ENCODE peak calls at places on chromosome 7, in nine cellular contexts. Z, A, Q, N, Y, G, R, M and O are unnamed samples.

GRCh38 chr7:36682102-36682501 is 42.2 kb downstream of the AOAH start:
- DNase-seq in Y (no peak), R (no peak), G (no peak), A (no peak), M (no peak), Q (no peak), Z (no peak), N (no peak), O (no peak)

GRCh38 chr7:150381096-150381495 is 2.0 kb downstream of the ZNF775 start:
- DNase-seq in N (no peak), R (no peak), Q (no peak), Y (no peak), G (no peak), M (no peak), A (no peak), Z (no peak), O (no peak)

GRCh38 chr7:146636033-146636356 is 519.4 kb downstream of the CNTNAP2 start:
- DNase-seq in M (no peak), Y (no peak), G (no peak), R (no peak), A (no peak), Z (no peak), N (no peak), Q (no peak), O (no peak)

GRCh38 chr7:44447874-44448425 is 42.5 kb downstream of the NUDCD3 start:
- DNase-seq in A (no peak), G (no peak), R (no peak), M (no peak), Q (no peak), N (no peak), Y (no peak), Z (no peak), O (no peak)

GRCh38 chr7:22601812-22602568 is 102.0 kb upstream of the STEAP1B start:
- DNase-seq in G (no peak), Q (peak), A (no peak), N (no peak), Z (peak), M (peak), Y (no peak), R (peak), O (no peak)

GRCh38 chr7:137245186-137245585 is 98.3 kb downstream of the PTN start:
- DNase-seq in Z (no peak), R (no peak), N (no peak), G (no peak), Q (no peak), A (no peak), M (no peak), Y (no peak), O (no peak)

GRCh38 chr7:41566581-41566980 is 136.3 kb downstream of the INHBA start:
- DNase-seq in A (no peak), Q (no peak), Y (no peak), G (no peak), R (no peak), N (no peak), M (no peak), Z (no peak), O (no peak)

GRCh38 chr7:45921699-45922519 is 837 bp upstream of the IGFBP3 start:
- DNase-seq in A (no peak), N (peak), Q (peak), Y (no peak), M (peak), Z (peak), R (peak), G (peak), O (no peak)

GRCh38 chr7:120731276-120731675 is 126.7 kb downstream of the TSPAN12 start:
- DNase-seq in G (no peak), M (no peak), N (no peak), Z (no peak), A (no peak), Y (no peak), Q (no peak), R (no peak), O (no peak)

GRCh38 chr7:140501941-140502340 is 22.6 kb upstream of the MKRN1 start:
- DNase-seq in A (no peak), Q (no peak), Z (no peak), M (no peak), N (no peak), Y (no peak), R (no peak), G (no peak), O (no peak)

GRCh38 chr7:29865526-29865925 is 59.2 kb downstream of the WIPF3 start:
- DNase-seq in G (no peak), M (peak), A (peak), N (no peak), Y (no peak), Z (peak), Q (peak), R (no peak), O (peak)

GRCh38 chr7:23135765-23136164 is 30.2 kb downstream of the KLHL7 start:
- DNase-seq in R (no peak), Q (no peak), G (no peak), Z (no peak), N (no peak), M (no peak), Y (no peak), A (no peak), O (no peak)

GRCh38 chr7:134669845-134670373 is 23.3 kb downstream of the BPGM start:
- DNase-seq in Z (peak), Y (no peak), R (no peak), N (peak), Q (peak), M (peak), A (no peak), G (no peak), O (peak)

GRCh38 chr7:74544706-74545469 is 91.2 kb downstream of the GTF2IRD1 start:
- DNase-seq in Y (peak), Q (peak), G (no peak), R (no peak), Z (peak), M (peak), A (no peak), N (peak), O (no peak)

GRCh38 chr7:2000801-2001321 is 231.9 kb downstream of the MAD1L1 start:
- DNase-seq in N (no peak), Z (no peak), M (no peak), R (no peak), A (no peak), Q (no peak), G (no peak), Y (no peak), O (no peak)

GRCh38 chr7:41685684-41686083 is 17.2 kb downstream of the INHBA start:
- DNase-seq in A (no peak), Y (no peak), N (no peak), R (no peak), M (peak), Q (no peak), Z (peak), G (no peak), O (no peak)

GRCh38 chr7:148299335-148299734 is 291.2 kb upstream of the C7orf33 start:
- DNase-seq in Y (no peak), N (peak), G (no peak), Q (no peak), Z (no peak), A (no peak), R (no peak), M (no peak), O (no peak)

GRCh38 chr7:99310004-99310403 is 15.7 kb upstream of the ARPC1A start:
- DNase-seq in Y (no peak), A (no peak), Z (no peak), Q (no peak), R (no peak), N (no peak), M (no peak), G (no peak), O (no peak)

GRCh38 chr7:36658603-36659516 is 65.4 kb downstream of the AOAH start:
- DNase-seq in R (peak), G (no peak), A (peak), Q (no peak), Z (peak), N (peak), M (peak), Y (no peak), O (peak)

GRCh38 chr7:114910787-114911186 is 11.1 kb upstream of the MDFIC start:
- DNase-seq in R (no peak), G (no peak), A (no peak), M (peak), Q (no peak), Z (no peak), N (no peak), Y (no peak), O (no peak)

GRCh38 chr7:151454932-151455530 is 15.1 kb upstream of the CRYGN start:
- DNase-seq in R (no peak), G (peak), Q (no peak), Y (no peak), M (no peak), N (no peak), Z (no peak), A (no peak), O (no peak)

GRCh38 chr7:11415101-11415500 is 416.9 kb downstream of the THSD7A start:
- DNase-seq in M (no peak), Y (no peak), A (no peak), Z (no peak), N (no peak), G (no peak), Q (no peak), R (no peak), O (no peak)

GRCh38 chr7:53993205-53993604 is 549.0 kb upstream of the VSTM2A start:
- DNase-seq in Q (no peak), Z (no peak), A (no peak), M (no peak), G (no peak), R (no peak), N (no peak), Y (no peak), O (no peak)

GRCh38 chr7:3194501-3195141 is 106.4 kb upstream of the SDK1 start:
- DNase-seq in M (no peak), R (no peak), Y (no peak), Z (peak), Q (peak), A (no peak), G (no peak), N (peak), O (peak)

DNA sequence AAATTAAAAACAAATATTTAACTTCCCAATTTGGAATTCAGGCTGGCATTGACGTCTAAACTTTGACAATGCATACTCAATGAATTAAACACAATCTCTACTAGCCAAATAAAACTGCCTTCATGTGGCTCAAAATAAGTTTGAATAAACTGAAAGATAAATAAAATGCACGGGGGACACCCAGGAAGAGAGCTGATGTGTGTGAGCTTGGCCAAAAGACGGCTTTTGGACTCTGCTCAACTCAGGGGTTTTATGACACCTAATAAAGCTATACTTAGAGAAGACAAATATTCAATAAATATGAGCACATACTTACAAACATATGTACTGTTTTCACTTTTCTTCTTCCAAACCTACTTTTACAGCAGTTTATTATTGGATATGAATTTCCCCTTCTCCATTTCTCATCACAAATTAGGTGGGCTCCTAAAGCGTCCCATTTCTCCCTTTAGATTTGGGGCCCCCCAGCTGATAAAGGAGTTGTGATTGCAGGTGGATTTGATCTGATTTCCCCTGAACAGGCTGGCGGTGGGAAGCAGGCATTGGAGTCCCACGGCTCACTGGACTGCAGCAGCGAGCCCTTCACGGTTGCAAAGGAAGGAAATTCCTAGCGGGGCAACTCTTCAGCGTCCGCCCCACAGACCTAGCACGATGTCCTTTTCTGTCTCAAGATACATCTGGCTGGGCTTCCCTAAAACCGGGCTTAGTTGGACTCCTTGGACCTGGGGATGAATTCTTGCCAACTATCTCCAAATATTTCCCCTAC is 79.6 kb downstream of the INSIG1 start:
- DNase-seq in Z (no peak), Q (no peak), Y (no peak), M (no peak), G (no peak), R (no peak), N (no peak), A (no peak), O (no peak)
- H3K4me3 ChIP-seq in Z (no peak), Q (no peak), Y (no peak), M (peak), G (peak), R (peak), N (no peak), A (peak), O (peak)

DNA sequence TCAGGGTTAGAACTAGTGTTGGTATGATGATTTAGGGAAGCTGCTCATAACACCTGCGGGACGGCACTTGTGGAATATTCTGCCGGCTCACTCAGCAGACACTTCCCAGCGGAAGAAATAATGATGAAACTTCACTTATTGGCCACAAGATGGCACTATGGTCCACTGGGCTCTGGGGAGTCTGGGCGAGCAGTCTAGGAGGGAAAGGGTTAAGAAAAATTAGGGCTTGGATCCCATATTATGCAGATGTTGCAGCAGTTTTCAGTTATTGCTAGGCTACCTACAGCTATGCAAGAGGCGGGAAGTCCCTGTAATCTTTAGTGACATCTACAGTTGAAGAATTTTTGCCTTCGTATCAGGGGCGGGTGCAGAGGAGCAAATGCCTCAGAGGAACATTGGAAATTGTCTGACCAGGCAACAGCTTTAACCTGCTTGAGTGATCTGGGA is 238.7 kb upstream of the PRSS58 start:
- DNase-seq in N (peak), Z (peak), A (no peak), R (no peak), Y (no peak), M (peak), G (no peak), Q (peak), O (no peak)
- H3K4me3 ChIP-seq in N (no peak), Z (no peak), A (no peak), R (no peak), Y (no peak), M (peak), G (no peak), Q (no peak), O (peak)

GRCh38 chr7:105024734-105025133 is 10.7 kb downstream of the KMT2E start:
- DNase-seq in Y (no peak), A (no peak), G (no peak), Q (peak), N (no peak), R (no peak), M (peak), Z (peak), O (peak)

GRCh38 chr7:105027176-105027853 is 13.3 kb downstream of the KMT2E start:
- DNase-seq in Q (no peak), A (no peak), M (no peak), G (no peak), Y (no peak), Z (no peak), R (no peak), N (no peak), O (no peak)

GRCh38 chr7:105030447-105030846 is 16.4 kb downstream of the KMT2E start:
- DNase-seq in G (no peak), M (no peak), R (no peak), Z (no peak), Q (no peak), N (no peak), Y (no peak), A (no peak), O (no peak)

GRCh38 chr7:105026750-105027149 is 12.7 kb downstream of the KMT2E start:
- DNase-seq in G (no peak), Y (no peak), Z (no peak), M (no peak), N (no peak), R (no peak), A (no peak), Q (no peak), O (no peak)

GRCh38 chr7:105028004-105028403 is 14.0 kb downstream of the KMT2E start:
- DNase-seq in G (no peak), Y (no peak), R (no peak), Z (no peak), M (no peak), Q (no peak), N (no peak), A (no peak), O (no peak)
- H3K4me3 ChIP-seq in G (no peak), Y (no peak), R (no peak), Z (no peak), M (no peak), Q (no peak), N (no peak), A (no peak), O (no peak)

GRCh38 chr7:33039257-33039904 is 23.2 kb downstream of the NT5C3A start:
- DNase-seq in A (no peak), Q (no peak), M (peak), R (no peak), Y (no peak), N (no peak), Z (no peak), G (no peak), O (no peak)

GRCh38 chr7:33043434-33043833 is 19.1 kb downstream of the NT5C3A start:
- DNase-seq in R (no peak), Q (no peak), Z (no peak), N (no peak), Y (no peak), A (no peak), G (no peak), M (no peak), O (no peak)

GRCh38 chr7:33040803-33041516 is 21.6 kb downstream of the NT5C3A start:
- DNase-seq in M (peak), Y (peak), Z (no peak), N (peak), Q (no peak), G (no peak), R (no peak), A (no peak), O (no peak)

GRCh38 chr7:33038639-33039038 is 23.9 kb downstream of the NT5C3A start:
- DNase-seq in A (no peak), N (no peak), G (no peak), Z (no peak), M (peak), Y (no peak), R (no peak), Q (no peak), O (no peak)

DNA sequence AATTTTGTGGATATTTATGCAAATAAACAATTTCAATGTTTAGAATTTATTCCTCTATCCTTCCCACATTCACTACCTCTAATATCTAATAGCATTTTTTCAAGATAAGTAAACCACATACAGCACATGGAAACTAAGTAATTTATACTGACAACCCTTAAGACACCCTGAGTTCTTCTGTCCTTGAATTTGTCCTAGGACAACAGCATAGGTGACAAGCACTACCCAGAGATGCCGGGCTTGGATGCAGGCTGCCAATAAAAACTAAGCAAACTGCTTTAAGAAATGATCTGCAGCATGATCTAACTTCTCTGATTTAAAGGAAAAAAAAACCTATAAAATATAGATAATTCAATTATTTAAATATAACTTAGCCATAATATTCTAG is 22.7 kb downstream of the NT5C3A start:
- DNase-seq in R (no peak), A (no peak), Q (no peak), Z (no peak), Y (no peak), M (peak), N (no peak), G (no peak), O (no peak)
- H3K4me3 ChIP-seq in R (peak), A (peak), Q (peak), Z (peak), Y (peak), M (peak), N (no peak), G (peak), O (peak)

GRCh38 chr7:157850481-157851444 is 514.0 kb downstream of the DNAJB6 start:
- DNase-seq in Y (no peak), Z (no peak), N (no peak), A (no peak), M (no peak), Q (no peak), R (no peak), G (no peak), O (no peak)
- H3K4me3 ChIP-seq in Y (no peak), Z (no peak), N (no peak), A (no peak), M (no peak), Q (no peak), R (no peak), G (no peak), O (no peak)

GRCh38 chr7:47573758-47574472 is 8.0 kb downstream of the TNS3 start:
- DNase-seq in Y (no peak), A (peak), Q (peak), R (no peak), N (peak), Z (peak), M (peak), G (peak), O (no peak)

GRCh38 chr7:47572101-47572460 is 9.8 kb downstream of the TNS3 start:
- DNase-seq in A (peak), N (no peak), Z (no peak), R (no peak), Y (no peak), M (peak), Q (no peak), G (no peak), O (no peak)

GRCh38 chr7:47574473-47575328 is 7.2 kb downstream of the TNS3 start:
- DNase-seq in Y (peak), Z (no peak), M (peak), G (no peak), N (no peak), Q (no peak), R (no peak), A (no peak), O (no peak)

GRCh38 chr7:47571355-47572100 is 10.4 kb downstream of the TNS3 start:
- DNase-seq in A (peak), N (peak), Q (no peak), R (no peak), Z (peak), M (peak), G (peak), Y (no peak), O (peak)

DNA sequence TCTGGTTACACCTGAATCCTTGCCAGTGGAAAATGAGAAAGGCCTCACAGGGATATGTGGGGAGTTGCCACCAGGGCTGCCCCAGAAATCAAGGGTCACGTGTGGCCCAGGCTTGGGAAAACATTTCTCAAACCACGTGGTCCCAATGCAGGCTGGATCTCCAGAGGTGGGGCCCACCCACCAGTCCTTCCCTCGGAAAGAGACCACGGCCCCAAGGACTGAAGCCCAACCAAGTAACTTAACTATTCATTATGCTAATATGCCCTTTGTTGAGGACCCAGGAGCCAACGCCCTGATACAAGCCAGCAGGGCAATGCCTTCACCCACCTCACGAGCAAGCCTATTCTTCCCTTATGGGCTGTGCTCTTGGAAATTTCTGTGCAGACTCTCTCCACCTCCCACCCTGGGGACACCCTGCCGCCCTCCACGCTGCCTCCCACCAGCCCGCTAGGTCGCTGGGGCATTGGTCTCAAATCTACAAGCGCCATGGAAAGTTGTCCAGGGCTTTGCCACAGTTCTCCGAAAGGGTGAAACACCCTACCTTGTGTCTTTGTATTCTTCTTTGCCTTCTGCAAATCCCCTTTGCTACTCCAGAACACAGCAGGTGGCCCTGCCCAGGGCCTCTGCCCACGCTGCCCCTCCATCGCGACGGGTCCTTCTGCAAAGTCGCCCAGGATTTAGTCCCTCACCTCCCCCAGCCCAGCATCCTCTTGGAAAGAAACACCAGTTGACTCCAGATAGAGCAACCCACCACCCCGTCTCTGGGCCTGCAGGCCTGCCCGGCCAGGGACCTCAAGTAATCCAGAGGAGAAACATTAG is 8.8 kb downstream of the TNS3 start:
- DNase-seq in R (no peak), Y (no peak), N (no peak), M (no peak), Z (no peak), G (no peak), A (no peak), Q (no peak), O (no peak)
- H3K4me3 ChIP-seq in R (no peak), Y (no peak), N (no peak), M (no peak), Z (no peak), G (no peak), A (no peak), Q (no peak), O (no peak)